ENCODE peak calls at places on chromosomes 4 and X, in eight cellular contexts. C, Y, Z, D, V, O, R and S are unnamed samples.

GRCh38 chr4:98939892-98940298 is 11.0 kb upstream of the EIF4E start:
- DNase-seq in C (no peak), Z (peak; percentile 76), Y (no peak), O (peak; percentile 54), V (peak; percentile 46), R (peak; percentile 70), D (no peak), S (peak; percentile 26)

GRCh38 chr4:100462206-100462605 is 55.6 kb downstream of the EMCN start:
- DNase-seq in O (no peak), Y (no peak), R (no peak), C (no peak), D (no peak), V (no peak), Z (peak; percentile 84), S (peak; percentile 23)

GRCh38 chr4:184514121-184514988 is 40.0 kb upstream of the IRF2 start:
- DNase-seq in O (no peak), V (peak; percentile 61), Z (peak; percentile 80), R (peak; percentile 87), C (peak; percentile 56), D (peak; percentile 68), Y (peak; percentile 72), S (peak; percentile 80)

GRCh38 chr4:24765331-24765990 is 29.9 kb upstream of the SOD3 start:
- DNase-seq in Y (no peak), O (no peak), C (no peak), D (no peak), Z (peak; percentile 74), V (no peak), R (no peak), S (no peak)

GRCh38 chr4:37762294-37763163 is 64.0 kb upstream of the PGM2 start:
- DNase-seq in C (no peak), Y (no peak), Z (peak; percentile 39), V (no peak), R (peak; percentile 52), O (no peak), D (no peak), S (no peak)

GRCh38 chr4:2923141-2923551 is 40.1 kb downstream of the NOP14 start:
- DNase-seq in Y (no peak), Z (peak; percentile 70), R (peak; percentile 88), C (peak; percentile 16), D (no peak), V (peak; percentile 26), O (no peak), S (no peak)

GRCh38 chr4:11480683-11481082 is 52.0 kb upstream of the HS3ST1 start:
- DNase-seq in D (no peak), C (no peak), Z (no peak), R (no peak), O (no peak), V (no peak), Y (no peak), S (no peak)

GRCh38 chrX:19110642-19111041 is 11.6 kb downstream of the ADGRG2 start:
- DNase-seq in Z (no peak), R (no peak), O (no peak), Y (no peak), V (no peak), D (no peak), C (no peak), S (no peak)

GRCh38 chrX:129932792-129933321 is 26.9 kb downstream of the UTP14A start:
- DNase-seq in O (no peak), Z (peak; percentile 39), Y (no peak), V (no peak), R (no peak), C (peak; percentile 55), D (no peak), S (no peak)

GRCh38 chr4:62482355-62482754 is 1282.2 kb downstream of the ADGRL3 start:
- DNase-seq in O (no peak), Z (no peak), D (no peak), Y (no peak), C (no peak), R (no peak), V (no peak), S (no peak)

GRCh38 chr4:36281384-36282106 is at the start of gene DTHD1:
- DNase-seq in V (no peak), C (no peak), O (no peak), Z (no peak), Y (no peak), R (no peak), D (no peak), S (no peak)

GRCh38 chrX:12292996-12293765 is 154.9 kb downstream of the FRMPD4 start:
- DNase-seq in D (no peak), Z (peak; percentile 82), O (no peak), R (peak; percentile 32), C (no peak), Y (no peak), V (no peak), S (peak; percentile 10)

GRCh38 chr4:159075531-159075932 is 27.3 kb upstream of the RAPGEF2 start:
- DNase-seq in R (no peak), V (no peak), C (no peak), Y (no peak), Z (peak; percentile 83), O (no peak), D (no peak), S (peak; percentile 22)

GRCh38 chr4:64341711-64342110 is 67.5 kb downstream of the TECRL start:
- DNase-seq in Z (no peak), C (no peak), D (no peak), O (no peak), V (no peak), Y (no peak), R (no peak), S (no peak)

GRCh38 chr4:75630174-75630931 is at the start of gene CDKL2:
- DNase-seq in O (peak; percentile 92), V (peak; percentile 21), D (peak; percentile 76), Z (peak; percentile 66), C (peak; percentile 85), R (peak; percentile 52), Y (peak; percentile 79), S (peak; percentile 83)

GRCh38 chr4:185742766-185743165 is 69.2 kb downstream of the SORBS2 start:
- DNase-seq in D (no peak), C (no peak), Z (no peak), R (peak; percentile 69), O (no peak), V (no peak), Y (no peak), S (no peak)

GRCh38 chr4:137524642-137525384 is 7.5 kb downstream of the PCDH18 start:
- DNase-seq in R (no peak), O (no peak), C (no peak), D (no peak), Z (peak; percentile 76), V (no peak), Y (no peak), S (no peak)

GRCh38 chr4:147201016-147201415 is 255.4 kb upstream of the TTC29 start:
- DNase-seq in C (no peak), V (no peak), Y (no peak), R (no peak), D (no peak), O (no peak), Z (peak; percentile 59), S (no peak)

GRCh38 chr4:52407545-52407944 is 251.6 kb downstream of the USP46 start:
- DNase-seq in R (no peak), D (no peak), V (no peak), O (no peak), Z (no peak), C (no peak), Y (no peak), S (no peak)

GRCh38 chrX:39196192-39197102 is 395.2 kb downstream of the MID1IP1 start:
- DNase-seq in D (peak; percentile 38), V (no peak), R (peak; percentile 77), Y (peak; percentile 45), C (no peak), Z (peak; percentile 19), O (no peak), S (no peak)

GRCh38 chr4:39713691-39714090 is 15.8 kb downstream of the UBE2K start:
- DNase-seq in V (no peak), D (no peak), Z (peak; percentile 62), R (no peak), O (no peak), Y (no peak), C (no peak), S (no peak)

GRCh38 chrX:80648023-80648422 is 161.7 kb downstream of the BRWD3 start:
- DNase-seq in C (no peak), Z (peak; percentile 0), V (no peak), D (no peak), R (no peak), O (peak; percentile 21), Y (no peak), S (no peak)

GRCh38 chr4:5888222-5888701 is 4.6 kb downstream of the CRMP1 start:
- DNase-seq in Z (no peak), V (no peak), O (peak; percentile 62), D (no peak), R (no peak), C (no peak), Y (no peak), S (no peak)

GRCh38 chr4:17490575-17491059 is 21.3 kb downstream of the QDPR start:
- DNase-seq in Y (no peak), C (no peak), V (no peak), R (no peak), Z (no peak), O (no peak), D (no peak), S (no peak)